ENCODE peak calls at places on chromosomes 16 and 17, in five cellular contexts. C, U, W, F and A are unnamed samples.

GRCh38 chr16:15533386-15533785 is 99.0 kb downstream of the BMERB1 start:
- DNase-seq in U (no peak), F (no peak), C (no peak), W (no peak), A (no peak)

GRCh38 chr17:35345926-35346771 is 27.3 kb downstream of the SLFN11 start:
- DNase-seq in C (peak; percentile 44), F (peak; percentile 53), W (peak; percentile 42), U (peak; percentile 69), A (no peak)

GRCh38 chr16:13940397-13940933 is 20.5 kb downstream of the ERCC4 start:
- DNase-seq in W (no peak), F (no peak), U (no peak), C (no peak), A (no peak)

GRCh38 chr17:72711531-72712310 is 380.8 kb downstream of the SLC39A11 start:
- DNase-seq in U (no peak), W (no peak), F (no peak), C (no peak), A (no peak)

GRCh38 chr17:63445571-63446217 is 412 bp downstream of the CYB561 start:
- DNase-seq in W (peak; percentile 86), F (peak; percentile 77), C (peak; percentile 67), U (peak; percentile 57), A (no peak)

GRCh38 chr17:60390223-60390622 is 1.7 kb downstream of the USP32 start:
- DNase-seq in C (no peak), W (no peak), U (peak; percentile 83), F (no peak), A (no peak)

GRCh38 chr17:81394377-81394747 is 895 bp upstream of the BAHCC1 start:
- DNase-seq in F (no peak), C (no peak), W (no peak), U (no peak), A (no peak)

GRCh38 chr17:27226611-27227234 is 67.2 kb upstream of the WSB1 start:
- DNase-seq in W (no peak), U (peak; percentile 51), F (no peak), C (no peak), A (no peak)

GRCh38 chr17:8628609-8629169 is 1.8 kb downstream of the MYH10 start:
- DNase-seq in U (no peak), F (no peak), C (no peak), W (no peak), A (no peak)

GRCh38 chr17:82019905-82020873 is 2.5 kb downstream of the CENPX start:
- DNase-seq in F (peak; percentile 84), U (peak; percentile 56), W (peak; percentile 74), C (peak; percentile 70), A (no peak)